ENCODE peak calls at places on chromosomes 7 and 10, in four cellular contexts. K is CD8-positive, alpha-beta T cell; E is epithelial cell of esophagus; Q is activated CD4-positive, alpha-beta T cell treated with anti-CD3 and anti-CD28 coated beads for 36 hours. F is an unnamed sample.

GRCh38 chr10:33066558-33067236 is 108.7 kb upstream of the ITGB1 start:
- DNase-seq in K (no peak), E (no peak), Q (no peak), F (no peak)

GRCh38 chr7:149286811-149287400 is 24.9 kb downstream of the ZNF783 start:
- DNase-seq in K (no peak), E (peak), Q (no peak), F (no peak)

GRCh38 chr10:22629843-22630228 is 84.5 kb downstream of the PIP4K2A start:
- DNase-seq in K (no peak), E (no peak), Q (peak), F (no peak)

GRCh38 chr7:152313879-152314604 is 121.8 kb downstream of the KMT2C start:
- DNase-seq in K (no peak), E (peak), Q (no peak), F (peak)

GRCh38 chr10:6597478-6597877 is 17.4 kb upstream of the PRKCQ start:
- DNase-seq in K (no peak), E (no peak), Q (no peak), F (no peak)

GRCh38 chr10:79898597-79899325 is 50.1 kb downstream of the SFTPD start:
- DNase-seq in K (no peak), E (no peak), Q (no peak), F (no peak)

GRCh38 chr10:118790058-118790457 is 35.3 kb upstream of the CACUL1 start:
- DNase-seq in K (no peak), E (no peak), Q (no peak), F (no peak)

GRCh38 chr10:48414778-48415177 is 108.3 kb downstream of the MAPK8 start:
- DNase-seq in K (no peak), E (peak), Q (no peak), F (no peak)

GRCh38 chr10:17144757-17145156 is 15.1 kb upstream of the CUBN start:
- DNase-seq in K (no peak), E (peak), Q (peak), F (no peak)

GRCh38 chr10:11713186-11713743 is 28.9 kb upstream of the ECHDC3 start:
- DNase-seq in K (no peak), E (peak), Q (no peak), F (peak)

GRCh38 chr7:79386688-79387422 is 66.6 kb downstream of the MAGI2 start:
- DNase-seq in K (no peak), E (peak), Q (no peak), F (peak)

GRCh38 chr10:3435671-3436070 is 263.1 kb upstream of the PITRM1 start:
- DNase-seq in K (no peak), E (no peak), Q (no peak), F (peak)

GRCh38 chr10:3666525-3667302 is 118.3 kb downstream of the KLF6 start:
- DNase-seq in K (peak), E (no peak), Q (peak), F (no peak)

GRCh38 chr10:92689663-92690210 is at the start of gene HHEX:
- DNase-seq in K (peak), E (peak), Q (peak), F (peak)

GRCh38 chr7:120402368-120402767 is 129.4 kb downstream of the KCND2 start:
- DNase-seq in K (no peak), E (peak), Q (no peak), F (peak)

GRCh38 chr10:69498711-69499471 is 47.6 kb downstream of the TSPAN15 start:
- DNase-seq in K (no peak), E (no peak), Q (no peak), F (peak)

GRCh38 chr10:54441286-54441685 is 359.7 kb downstream of the PCDH15 start:
- DNase-seq in K (no peak), E (no peak), Q (no peak), F (peak)

GRCh38 chr10:44995914-44996633 is 4.6 kb upstream of the ZNF22 start:
- DNase-seq in K (no peak), E (peak), Q (no peak), F (peak)

GRCh38 chr10:32256613-32257437 is 90.1 kb downstream of the EPC1 start:
- DNase-seq in K (peak), E (peak), Q (peak), F (peak)

GRCh38 chr10:85594239-85594638 is 772.4 kb downstream of the GRID1 start:
- DNase-seq in K (peak), E (peak), Q (no peak), F (peak)

GRCh38 chr10:98314577-98315284 is 46.7 kb upstream of the LOXL4 start:
- DNase-seq in K (no peak), E (peak), Q (no peak), F (no peak)

GRCh38 chr7:70778585-70778984 is 353.4 kb upstream of the GALNT17 start:
- DNase-seq in K (no peak), E (no peak), Q (no peak), F (no peak)

GRCh38 chr10:62620491-62620890 is 184.0 kb upstream of the ADO start:
- DNase-seq in K (no peak), E (no peak), Q (no peak), F (no peak)

GRCh38 chr10:103612462-103613365 is 119.2 kb downstream of the NEURL1 start:
- DNase-seq in K (no peak), E (peak), Q (no peak), F (no peak)

GRCh38 chr7:101173752-101174244 is 6.3 kb downstream of the NAT16 start:
- DNase-seq in K (peak), E (peak), Q (peak), F (peak)

GRCh38 chr10:75137533-75138438 is 26.3 kb downstream of the SAMD8 start:
- DNase-seq in K (no peak), E (peak), Q (peak), F (peak)

GRCh38 chr7:1197997-1198632 is 34.6 kb upstream of the UNCX start:
- DNase-seq in K (no peak), E (peak), Q (no peak), F (peak)

GRCh38 chr7:92753614-92754013 is 82.8 kb downstream of the CDK6 start:
- DNase-seq in K (no peak), E (peak), Q (no peak), F (no peak)

GRCh38 chr7:726084-726853 is at the start of gene DNAAF5:
- DNase-seq in K (peak), E (peak), Q (peak), F (peak)

GRCh38 chr10:28969413-28969812 is 292.1 kb downstream of the BAMBI start:
- DNase-seq in K (no peak), E (no peak), Q (no peak), F (no peak)

GRCh38 chr7:55405856-55406541 is 40.9 kb downstream of the LANCL2 start:
- DNase-seq in K (no peak), E (no peak), Q (no peak), F (no peak)

GRCh38 chr10:18140149-18140956 is at the start of gene CACNB2:
- DNase-seq in K (no peak), E (peak), Q (peak), F (peak)

GRCh38 chr10:120891367-120891766 is 40.2 kb downstream of the WDR11 start:
- DNase-seq in K (no peak), E (no peak), Q (no peak), F (no peak)

GRCh38 chr10:818010-818409 is 113.5 kb downstream of the LARP4B start:
- DNase-seq in K (no peak), E (no peak), Q (no peak), F (peak)

GRCh38 chr7:35246819-35247218 is 7.1 kb downstream of the TBX20 start:
- DNase-seq in K (no peak), E (no peak), Q (no peak), F (no peak)

F was measured in astrocyte of the hippocampus.